ENCODE peak calls at places on chromosomes 16 and 17, in five cellular contexts. Y is left ventricle myocardium inferior, H is AG09309, I is MG63, A is uterus. Q is an unnamed sample.

GRCh38 chr16:49022351-49022963 is 259.2 kb downstream of the CBLN1 start:
- DNase-seq in Y (no peak), H (no peak), I (peak; percentile 9), A (no peak), Q (no peak)

GRCh38 chr16:11283820-11284248 is 2.7 kb upstream of the PRM1 start:
- DNase-seq in Y (no peak), H (no peak), I (no peak), A (no peak), Q (no peak)

GRCh38 chr17:37706446-37706845 is 38.4 kb downstream of the HNF1B start:
- DNase-seq in Y (no peak), H (no peak), I (no peak), A (no peak), Q (no peak)

GRCh38 chr17:35341465-35341992 is 31.9 kb downstream of the SLFN11 start:
- DNase-seq in Y (no peak), H (no peak), I (no peak), A (no peak), Q (no peak)

GRCh38 chr17:77508047-77508715 is 367.4 kb downstream of the SEC14L1 start:
- DNase-seq in Y (no peak), H (no peak), I (no peak), A (peak; percentile 7), Q (no peak)

GRCh38 chr16:22684282-22685161 is 129.4 kb upstream of the HS3ST2 start:
- DNase-seq in Y (no peak), H (no peak), I (no peak), A (no peak), Q (no peak)

GRCh38 chr17:5080591-5080990 is 2.3 kb downstream of the ZFP3 start:
- DNase-seq in Y (no peak), H (no peak), I (no peak), A (no peak), Q (no peak)

GRCh38 chr16:46972971-46973456 is 460 bp downstream of the DNAJA2 start:
- DNase-seq in Y (peak; percentile 28), H (no peak), I (peak; percentile 59), A (no peak), Q (peak; percentile 26)

GRCh38 chr17:78559749-78560368 is 17.3 kb downstream of the DNAH17 start:
- DNase-seq in Y (no peak), H (no peak), I (no peak), A (no peak), Q (no peak)

GRCh38 chr17:74873036-74873873 is 461 bp upstream of the FDXR start:
- DNase-seq in Y (peak; percentile 99), H (peak; percentile 100), I (peak; percentile 98), A (peak; percentile 100), Q (peak; percentile 99)

GRCh38 chr16:87956771-87957279 is 5.6 kb downstream of the BANP start:
- DNase-seq in Y (no peak), H (no peak), I (no peak), A (no peak), Q (no peak)

GRCh38 chr16:87198328-87198731 is 118.9 kb downstream of the C16orf95 start:
- DNase-seq in Y (no peak), H (no peak), I (no peak), A (no peak), Q (no peak)

GRCh38 chr16:76535-77272 is 1.3 kb upstream of the MPG start:
- DNase-seq in Y (peak; percentile 88), H (no peak), I (peak; percentile 99), A (peak; percentile 76), Q (no peak)

GRCh38 chr17:80832266-80832676 is 159.4 kb upstream of the CHMP6 start:
- DNase-seq in Y (no peak), H (no peak), I (peak; percentile 63), A (peak; percentile 72), Q (no peak)

GRCh38 chr17:75504347-75505151 is 10.8 kb downstream of the CASKIN2 start:
- DNase-seq in Y (no peak), H (no peak), I (peak; percentile 37), A (no peak), Q (peak; percentile 24)

GRCh38 chr16:67393111-67393789 is at the start of gene TPPP3:
- DNase-seq in Y (peak; percentile 92), H (no peak), I (no peak), A (peak; percentile 87), Q (no peak)

GRCh38 chr16:17555176-17555575 is 84.4 kb upstream of the XYLT1 start:
- DNase-seq in Y (no peak), H (peak; percentile 76), I (peak; percentile 70), A (no peak), Q (no peak)

GRCh38 chr17:32523827-32524552 is 37.2 kb downstream of the CDK5R1 start:
- DNase-seq in Y (no peak), H (no peak), I (no peak), A (no peak), Q (no peak)

GRCh38 chr17:45812102-45812501 is 28.0 kb downstream of the CRHR1 start:
- DNase-seq in Y (no peak), H (no peak), I (no peak), A (no peak), Q (no peak)

GRCh38 chr17:20916383-20916782 is 126.4 kb downstream of the USP22 start:
- DNase-seq in Y (no peak), H (no peak), I (no peak), A (no peak), Q (no peak)

GRCh38 chr17:74368341-74369152 is 1.2 kb downstream of the GPR142 start:
- DNase-seq in Y (peak; percentile 76), H (no peak), I (peak; percentile 63), A (peak; percentile 54), Q (peak; percentile 74)

GRCh38 chr17:6079155-6079554 is 9.0 kb downstream of the WSCD1 start:
- DNase-seq in Y (no peak), H (no peak), I (no peak), A (no peak), Q (no peak)

GRCh38 chr17:76938009-76938408 is 69.8 kb downstream of the MGAT5B start:
- DNase-seq in Y (no peak), H (no peak), I (no peak), A (no peak), Q (no peak)

GRCh38 chr17:56913000-56913866 is 616 bp downstream of the TRIM25 start:
- DNase-seq in Y (no peak), H (no peak), I (no peak), A (no peak), Q (no peak)

GRCh38 chr17:69367298-69367697 is 40.4 kb upstream of the ABCA5 start:
- DNase-seq in Y (no peak), H (no peak), I (no peak), A (no peak), Q (no peak)

GRCh38 chr17:80347536-80347935 is 67.4 kb upstream of the ENDOV start:
- DNase-seq in Y (no peak), H (no peak), I (no peak), A (no peak), Q (no peak)

GRCh38 chr17:80861892-80862291 is 129.7 kb upstream of the CHMP6 start:
- DNase-seq in Y (no peak), H (no peak), I (no peak), A (no peak), Q (peak; percentile 54)

GRCh38 chr17:46770818-46771600 is 47.5 kb downstream of the WNT3 start:
- DNase-seq in Y (peak; percentile 29), H (no peak), I (peak; percentile 71), A (no peak), Q (no peak)

GRCh38 chr16:57147381-57148191 is 38.3 kb downstream of the PSME3IP1 start:
- DNase-seq in Y (no peak), H (peak; percentile 51), I (no peak), A (no peak), Q (no peak)

GRCh38 chr16:4626396-4626795 is 1.8 kb downstream of the MGRN1 start:
- DNase-seq in Y (no peak), H (no peak), I (no peak), A (no peak), Q (no peak)

GRCh38 chr16:57535680-57536305 is 578 bp downstream of the CCDC102A start:
- DNase-seq in Y (peak; percentile 96), H (peak; percentile 52), I (peak; percentile 99), A (peak; percentile 94), Q (peak; percentile 92)

GRCh38 chr16:18833707-18834505 is 32.6 kb upstream of the ARL6IP1 start:
- DNase-seq in Y (no peak), H (no peak), I (no peak), A (no peak), Q (no peak)

GRCh38 chr16:25625620-25626019 is 66.1 kb upstream of the HS3ST4 start:
- DNase-seq in Y (no peak), H (no peak), I (no peak), A (no peak), Q (no peak)

GRCh38 chr16:72711823-72712222 is 336.1 kb downstream of the ZFHX3 start:
- DNase-seq in Y (no peak), H (no peak), I (no peak), A (no peak), Q (no peak)

GRCh38 chr16:62545039-62545438 is 508.8 kb upstream of the CDH8 start:
- DNase-seq in Y (no peak), H (no peak), I (no peak), A (no peak), Q (no peak)

GRCh38 chr16:23357761-23358290 is 55.7 kb downstream of the SCNN1B start:
- DNase-seq in Y (no peak), H (no peak), I (no peak), A (no peak), Q (no peak)